ENCODE peak calls at places on chromosomes 3 and 15, in five cellular contexts. H is K562, E is SK-N-SH, M is HepG2, B is GM12878. P is an unnamed sample.

GRCh38 chr3:11764931-11765363 is 81.7 kb downstream of the TAMM41 start:
- DNase-seq in H (no peak), E (no peak), M (no peak), B (no peak), P (peak; percentile 64)

GRCh38 chr15:43299411-43299810 is 31.0 kb downstream of the LCMT2 start:
- DNase-seq in E (no peak), B (no peak), H (no peak), M (no peak), P (no peak)

GRCh38 chr3:56939759-56940323 is 120.6 kb upstream of the SPATA12 start:
- DNase-seq in B (no peak), M (no peak), E (no peak), H (peak; percentile 10), P (no peak)

GRCh38 chr3:32045091-32045964 is 61.1 kb upstream of the GPD1L start:
- DNase-seq in E (peak; percentile 9), M (peak; percentile 85), H (peak; percentile 8), B (no peak), P (peak; percentile 8)

GRCh38 chr3:58429657-58430056 is 4.0 kb downstream of the PDHB start:
- DNase-seq in M (no peak), B (peak; percentile 53), H (no peak), E (no peak), P (no peak)

GRCh38 chr3:132222868-132223538 is 94.2 kb upstream of the ACP3 start:
- DNase-seq in M (no peak), B (no peak), H (no peak), E (peak; percentile 8), P (no peak)

GRCh38 chr3:45011756-45012441 is 14.2 kb upstream of the CLEC3B start:
- DNase-seq in B (no peak), M (no peak), E (no peak), H (no peak), P (no peak)

GRCh38 chr15:36778516-36778915 is 199.1 kb downstream of the CDIN1 start:
- DNase-seq in H (no peak), E (no peak), B (no peak), M (no peak), P (no peak)

GRCh38 chr15:68114356-68114755 is 60.2 kb downstream of the PIAS1 start:
- DNase-seq in E (no peak), H (no peak), M (no peak), B (no peak), P (no peak)

GRCh38 chr3:49465269-49466034 is 4.6 kb upstream of the DAG1 start:
- DNase-seq in E (peak; percentile 34), H (peak; percentile 40), M (peak; percentile 91), B (no peak), P (no peak)

GRCh38 chr3:167241048-167241845 is 138.8 kb downstream of the ZBBX start:
- DNase-seq in H (no peak), M (no peak), B (no peak), E (no peak), P (no peak)

GRCh38 chr3:50550079-50550736 is 17.3 kb downstream of the C3orf18 start:
- DNase-seq in B (no peak), E (peak; percentile 86), H (peak; percentile 66), M (peak; percentile 36), P (no peak)

GRCh38 chr3:143363276-143363675 is 243.7 kb downstream of the CHST2 start:
- DNase-seq in M (no peak), H (no peak), B (no peak), E (no peak), P (no peak)

GRCh38 chr15:85142324-85142723 is 160.7 kb downstream of the PDE8A start:
- DNase-seq in B (no peak), E (no peak), H (no peak), M (no peak), P (peak; percentile 53)

GRCh38 chr3:170644711-170645110 is 58.8 kb upstream of the SLC7A14 start:
- DNase-seq in M (no peak), H (no peak), B (no peak), E (peak; percentile 44), P (no peak)

GRCh38 chr3:151726016-151726415 is 7.7 kb upstream of the AADACL2 start:
- DNase-seq in B (no peak), E (no peak), H (peak; percentile 18), M (peak; percentile 69), P (no peak)

GRCh38 chr3:14602006-14602803 is 49.4 kb upstream of the CCDC174 start:
- DNase-seq in E (peak; percentile 83), H (peak; percentile 37), M (no peak), B (no peak), P (no peak)
- TF ChIP-seq REST in E (no peak), H (no peak), M (no peak), B (no peak), P (no peak)

DNA sequence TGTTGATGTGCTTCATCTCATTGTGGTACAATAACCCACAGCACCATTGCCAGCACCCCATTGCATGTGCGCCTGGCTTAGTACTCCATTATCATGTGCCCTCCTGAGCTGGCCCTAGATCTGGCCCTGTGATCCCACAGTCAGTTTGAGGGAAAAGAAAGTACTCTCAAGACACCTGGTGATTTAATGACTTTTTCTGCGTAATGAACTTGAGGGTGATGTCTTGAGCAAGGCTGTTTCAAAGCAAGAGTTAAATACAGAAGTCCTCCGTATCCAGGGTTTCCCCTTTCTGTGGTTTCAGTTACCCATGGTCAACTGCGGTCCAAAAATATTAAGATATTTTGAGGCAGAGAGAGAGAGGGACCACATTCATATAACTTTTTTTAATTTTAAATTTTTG is 16.3 kb downstream of the C3orf20 start:
- DNase-seq in E (no peak), M (no peak), B (peak; percentile 74), H (no peak), P (no peak)
- TF ChIP-seq YY1 in E (no peak), M (no peak), B (no peak), H (no peak), P (no peak)

DNA sequence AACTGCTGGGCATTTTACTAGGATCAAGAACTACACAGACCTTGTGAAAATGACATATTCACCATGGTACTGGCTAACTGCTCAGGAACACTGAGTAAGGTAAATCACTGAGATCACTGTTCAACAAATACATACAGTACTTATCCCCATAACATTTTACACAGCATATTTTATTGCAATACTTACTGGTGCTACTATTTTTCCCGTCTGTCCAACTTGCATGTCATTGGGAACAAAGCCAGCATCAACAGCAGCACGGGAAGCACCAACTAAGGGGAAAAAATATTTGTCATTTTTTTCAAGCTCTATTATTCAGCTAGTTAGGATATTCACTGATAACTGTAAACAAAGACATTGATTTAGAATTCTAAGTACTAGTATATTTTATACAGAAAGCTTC is 37.0 kb downstream of the ETFA start:
- DNase-seq in E (no peak), M (no peak), B (no peak), H (no peak), P (no peak)
- TF ChIP-seq REST in E (no peak), M (no peak), B (no peak), H (no peak), P (no peak)

GRCh38 chr3:161576733-161577510 is 80.3 kb downstream of the OTOL1 start:
- DNase-seq in M (no peak), B (no peak), E (peak; percentile 20), H (no peak), P (no peak)
- TF ChIP-seq YY1 in M (no peak), B (no peak), E (no peak), H (no peak), P (no peak)

DNA sequence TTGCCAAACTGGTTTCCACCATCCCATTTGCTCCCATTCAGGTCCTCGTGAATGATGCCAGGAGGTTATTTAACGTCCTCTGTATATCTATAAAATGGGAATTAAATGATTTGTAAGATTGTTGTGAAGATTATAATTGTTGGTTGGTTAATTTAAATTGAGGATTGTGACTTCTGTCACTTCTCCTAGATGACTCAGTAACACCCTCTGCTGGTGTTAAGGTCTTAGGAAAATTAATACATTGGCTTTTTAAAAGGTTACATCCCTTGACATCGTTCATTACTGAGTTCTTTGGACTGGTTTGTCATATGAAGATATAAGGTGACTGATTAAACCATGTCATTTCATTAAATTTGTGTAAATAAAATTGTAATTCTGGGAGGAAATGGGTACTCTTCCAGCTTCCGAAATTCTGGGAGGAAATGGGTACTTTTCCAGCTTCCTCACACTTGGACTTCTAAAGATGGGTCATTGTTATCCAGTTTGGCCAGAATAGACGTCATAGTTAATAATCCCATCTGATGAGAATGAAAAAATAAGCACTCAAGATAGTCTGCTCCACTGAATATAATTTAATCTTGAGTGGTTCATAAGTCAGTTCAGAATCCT is 33.3 kb upstream of the PAQR5 start:
- DNase-seq in H (no peak), E (no peak), M (peak; percentile 47), B (no peak), P (peak; percentile 34)
- TF ChIP-seq REST in H (no peak), E (no peak), M (no peak), B (no peak), P (no peak)

P was measured in HCT116.